ENCODE peak calls at places on chromosomes 16 and 17, in four cellular contexts. Y is dorsolateral prefrontal cortex; C is stimulated activated CD8-positive, alpha-beta memory T cell treated with anti-CD3 and anti-CD28 coated beads, Interleukin-7, amount 100 ng/mL, for 1 hour; I is type B pancreatic cell. G is an unnamed sample.

GRCh38 chr17:1006054-1006453 is 9.1 kb downstream of the TIMM22 start:
- DNase-seq in C (no peak), I (no peak), Y (no peak), G (no peak)

GRCh38 chr16:27106305-27106704 is 39.6 kb downstream of the C16orf82 start:
- DNase-seq in C (no peak), Y (no peak), I (no peak), G (no peak)

GRCh38 chr16:2842340-2843000 is 12.4 kb downstream of the ZG16B start:
- DNase-seq in C (peak; percentile 44), I (peak; percentile 73), Y (peak; percentile 15), G (no peak)

GRCh38 chr16:61617214-61617783 is 418.9 kb downstream of the CDH8 start:
- DNase-seq in I (no peak), C (no peak), Y (no peak), G (no peak)

GRCh38 chr17:77387891-77388290 is 247.1 kb downstream of the SEC14L1 start:
- DNase-seq in Y (no peak), C (no peak), I (no peak), G (no peak)

GRCh38 chr17:60151355-60151754 is 1.6 kb downstream of the CA4 start:
- DNase-seq in I (no peak), C (no peak), Y (no peak), G (no peak)

GRCh38 chr17:16920628-16921020 is 51.3 kb downstream of the TNFRSF13B start:
- DNase-seq in C (no peak), Y (no peak), I (no peak), G (no peak)

GRCh38 chr17:71441098-71441497 is 679.7 kb upstream of the SOX9 start:
- DNase-seq in Y (no peak), I (no peak), C (no peak), G (no peak)

GRCh38 chr16:85330694-85331188 is 218.5 kb upstream of the CIBAR2 start:
- DNase-seq in C (no peak), Y (no peak), I (no peak), G (peak; percentile 44)

GRCh38 chr17:72749119-72749572 is 343.3 kb downstream of the SLC39A11 start:
- DNase-seq in I (no peak), C (no peak), Y (no peak), G (no peak)

GRCh38 chr17:80604007-80604728 is 59.5 kb downstream of the RPTOR start:
- DNase-seq in I (no peak), Y (no peak), C (no peak), G (no peak)

GRCh38 chr17:28747046-28747691 is 3.4 kb downstream of the TRAF4 start:
- DNase-seq in C (no peak), Y (peak; percentile 46), I (no peak), G (no peak)